ENCODE peak calls at places on chromosome 18, in six cellular contexts. One of them, this sample, is unnamed.

GRCh38 chr18:48947583-48947982 is 3.2 kb downstream of the SMAD7 start:
- DNase-seq in uterus: no peak
- DNase-seq in tibial nerve: no peak
- DNase-seq in foreskin fibroblast: no peak
- DNase-seq in kidney: peak
- DNase-seq in fibroblast of the aortic adventitia: no peak
- DNase-seq in this sample: peak

GRCh38 chr18:48813833-48814489 is 136.8 kb downstream of the SMAD7 start:
- DNase-seq in uterus: peak
- DNase-seq in tibial nerve: no peak
- DNase-seq in foreskin fibroblast: no peak
- DNase-seq in kidney: no peak
- DNase-seq in fibroblast of the aortic adventitia: peak
- DNase-seq in this sample: peak

GRCh38 chr18:22230403-22231042 is 61.1 kb downstream of the GATA6 start:
- DNase-seq in uterus: no peak
- DNase-seq in tibial nerve: no peak
- DNase-seq in foreskin fibroblast: no peak
- DNase-seq in kidney: no peak
- DNase-seq in fibroblast of the aortic adventitia: peak
- DNase-seq in this sample: peak

GRCh38 chr18:31329787-31330438 is 12.0 kb downstream of the DSG1 start:
- DNase-seq in uterus: no peak
- DNase-seq in tibial nerve: no peak
- DNase-seq in foreskin fibroblast: no peak
- DNase-seq in kidney: no peak
- DNase-seq in fibroblast of the aortic adventitia: no peak
- DNase-seq in this sample: no peak

GRCh38 chr18:5159080-5159479 is 38.0 kb downstream of the AKAIN1 start:
- DNase-seq in uterus: no peak
- DNase-seq in tibial nerve: no peak
- DNase-seq in foreskin fibroblast: no peak
- DNase-seq in kidney: no peak
- DNase-seq in fibroblast of the aortic adventitia: no peak
- DNase-seq in this sample: no peak

GRCh38 chr18:49655266-49656097 is 93.6 kb downstream of the LIPG start:
- DNase-seq in uterus: no peak
- DNase-seq in tibial nerve: no peak
- DNase-seq in foreskin fibroblast: no peak
- DNase-seq in kidney: peak
- DNase-seq in fibroblast of the aortic adventitia: no peak
- DNase-seq in this sample: no peak

GRCh38 chr18:13696961-13697360 is 29.4 kb downstream of the FAM210A start:
- DNase-seq in uterus: no peak
- DNase-seq in tibial nerve: no peak
- DNase-seq in foreskin fibroblast: no peak
- DNase-seq in kidney: no peak
- DNase-seq in fibroblast of the aortic adventitia: no peak
- DNase-seq in this sample: no peak

GRCh38 chr18:75276813-75277628 is 66.4 kb downstream of the TSHZ1 start:
- DNase-seq in uterus: no peak
- DNase-seq in tibial nerve: no peak
- DNase-seq in foreskin fibroblast: peak
- DNase-seq in kidney: no peak
- DNase-seq in fibroblast of the aortic adventitia: no peak
- DNase-seq in this sample: peak

GRCh38 chr18:2627821-2628276 is 27.7 kb upstream of the SMCHD1 start:
- DNase-seq in uterus: no peak
- DNase-seq in tibial nerve: no peak
- DNase-seq in foreskin fibroblast: peak
- DNase-seq in kidney: no peak
- DNase-seq in fibroblast of the aortic adventitia: no peak
- DNase-seq in this sample: no peak

GRCh38 chr18:11553098-11553940 is 56.1 kb upstream of the SLC35G4 start:
- DNase-seq in uterus: no peak
- DNase-seq in tibial nerve: no peak
- DNase-seq in foreskin fibroblast: peak
- DNase-seq in kidney: no peak
- DNase-seq in fibroblast of the aortic adventitia: peak
- DNase-seq in this sample: peak

GRCh38 chr18:3002766-3003165 is 10.2 kb downstream of the LPIN2 start:
- DNase-seq in uterus: no peak
- DNase-seq in tibial nerve: no peak
- DNase-seq in foreskin fibroblast: no peak
- DNase-seq in kidney: no peak
- DNase-seq in fibroblast of the aortic adventitia: no peak
- DNase-seq in this sample: peak

GRCh38 chr18:4130734-4131719 is 324.1 kb downstream of the DLGAP1 start:
- DNase-seq in uterus: no peak
- DNase-seq in tibial nerve: no peak
- DNase-seq in foreskin fibroblast: no peak
- DNase-seq in kidney: no peak
- DNase-seq in fibroblast of the aortic adventitia: no peak
- DNase-seq in this sample: no peak

GRCh38 chr18:8235916-8236315 is 373.3 kb upstream of the RAB12 start:
- DNase-seq in uterus: no peak
- DNase-seq in tibial nerve: no peak
- DNase-seq in foreskin fibroblast: no peak
- DNase-seq in kidney: no peak
- DNase-seq in fibroblast of the aortic adventitia: no peak
- DNase-seq in this sample: no peak

GRCh38 chr18:47658498-47658897 is 272.0 kb downstream of the SMAD2 start:
- DNase-seq in uterus: no peak
- DNase-seq in tibial nerve: no peak
- DNase-seq in foreskin fibroblast: no peak
- DNase-seq in kidney: no peak
- DNase-seq in fibroblast of the aortic adventitia: no peak
- DNase-seq in this sample: no peak

GRCh38 chr18:55328301-55328700 is 259.7 kb downstream of the TCF4 start:
- DNase-seq in uterus: no peak
- DNase-seq in tibial nerve: no peak
- DNase-seq in foreskin fibroblast: peak
- DNase-seq in kidney: no peak
- DNase-seq in fibroblast of the aortic adventitia: peak
- DNase-seq in this sample: no peak

GRCh38 chr18:12828116-12829051 is 55.7 kb downstream of the PTPN2 start:
- DNase-seq in uterus: no peak
- DNase-seq in tibial nerve: no peak
- DNase-seq in foreskin fibroblast: no peak
- DNase-seq in kidney: no peak
- DNase-seq in fibroblast of the aortic adventitia: no peak
- DNase-seq in this sample: peak

GRCh38 chr18:59068672-59069071 is 71.0 kb upstream of the SEC11C start:
- DNase-seq in uterus: no peak
- DNase-seq in tibial nerve: no peak
- DNase-seq in foreskin fibroblast: no peak
- DNase-seq in kidney: no peak
- DNase-seq in fibroblast of the aortic adventitia: no peak
- DNase-seq in this sample: no peak

GRCh38 chr18:44654555-44654954 is 26.1 kb upstream of the SETBP1 start:
- DNase-seq in uterus: no peak
- DNase-seq in tibial nerve: no peak
- DNase-seq in foreskin fibroblast: peak
- DNase-seq in kidney: no peak
- DNase-seq in fibroblast of the aortic adventitia: peak
- DNase-seq in this sample: peak

GRCh38 chr18:59993560-59993959 is 93.8 kb downstream of the PMAIP1 start:
- DNase-seq in uterus: no peak
- DNase-seq in tibial nerve: no peak
- DNase-seq in foreskin fibroblast: no peak
- DNase-seq in kidney: no peak
- DNase-seq in fibroblast of the aortic adventitia: no peak
- DNase-seq in this sample: no peak

GRCh38 chr18:79465392-79465991 is 69.8 kb downstream of the NFATC1 start:
- DNase-seq in uterus: no peak
- DNase-seq in tibial nerve: no peak
- DNase-seq in foreskin fibroblast: no peak
- DNase-seq in kidney: peak
- DNase-seq in fibroblast of the aortic adventitia: no peak
- DNase-seq in this sample: peak

GRCh38 chr18:11398625-11399024 is 210.8 kb upstream of the SLC35G4 start:
- DNase-seq in uterus: no peak
- DNase-seq in tibial nerve: no peak
- DNase-seq in foreskin fibroblast: peak
- DNase-seq in kidney: no peak
- DNase-seq in fibroblast of the aortic adventitia: no peak
- DNase-seq in this sample: no peak

GRCh38 chr18:21933931-21934765 is 193.6 kb downstream of the MIB1 start:
- DNase-seq in uterus: no peak
- DNase-seq in tibial nerve: no peak
- DNase-seq in foreskin fibroblast: no peak
- DNase-seq in kidney: no peak
- DNase-seq in fibroblast of the aortic adventitia: no peak
- DNase-seq in this sample: no peak

GRCh38 chr18:75582406-75582821 is 154.9 kb upstream of the SMIM21 start:
- DNase-seq in uterus: no peak
- DNase-seq in tibial nerve: no peak
- DNase-seq in foreskin fibroblast: no peak
- DNase-seq in kidney: no peak
- DNase-seq in fibroblast of the aortic adventitia: peak
- DNase-seq in this sample: no peak

GRCh38 chr18:8319798-8320477 is 289.3 kb upstream of the RAB12 start:
- DNase-seq in uterus: no peak
- DNase-seq in tibial nerve: no peak
- DNase-seq in foreskin fibroblast: peak
- DNase-seq in kidney: no peak
- DNase-seq in fibroblast of the aortic adventitia: peak
- DNase-seq in this sample: no peak

GRCh38 chr18:79569720-79570119 is 109.9 kb upstream of the CTDP1 start:
- DNase-seq in uterus: peak
- DNase-seq in tibial nerve: peak
- DNase-seq in foreskin fibroblast: no peak
- DNase-seq in kidney: peak
- DNase-seq in fibroblast of the aortic adventitia: no peak
- DNase-seq in this sample: no peak

GRCh38 chr18:23279931-23280330 is 144.6 kb downstream of the CABLES1 start:
- DNase-seq in uterus: no peak
- DNase-seq in tibial nerve: no peak
- DNase-seq in foreskin fibroblast: no peak
- DNase-seq in kidney: no peak
- DNase-seq in fibroblast of the aortic adventitia: no peak
- DNase-seq in this sample: no peak

GRCh38 chr18:23273443-23273966 is 138.2 kb downstream of the CABLES1 start:
- DNase-seq in uterus: no peak
- DNase-seq in tibial nerve: no peak
- DNase-seq in foreskin fibroblast: no peak
- DNase-seq in kidney: no peak
- DNase-seq in fibroblast of the aortic adventitia: no peak
- DNase-seq in this sample: no peak

GRCh38 chr18:23277399-23277798 is 142.1 kb downstream of the CABLES1 start:
- DNase-seq in uterus: no peak
- DNase-seq in tibial nerve: no peak
- DNase-seq in foreskin fibroblast: no peak
- DNase-seq in kidney: no peak
- DNase-seq in fibroblast of the aortic adventitia: peak
- DNase-seq in this sample: no peak

GRCh38 chr18:23274638-23275482 is 139.6 kb downstream of the CABLES1 start:
- DNase-seq in uterus: peak
- DNase-seq in tibial nerve: no peak
- DNase-seq in foreskin fibroblast: no peak
- DNase-seq in kidney: no peak
- DNase-seq in fibroblast of the aortic adventitia: no peak
- DNase-seq in this sample: peak

DNA sequence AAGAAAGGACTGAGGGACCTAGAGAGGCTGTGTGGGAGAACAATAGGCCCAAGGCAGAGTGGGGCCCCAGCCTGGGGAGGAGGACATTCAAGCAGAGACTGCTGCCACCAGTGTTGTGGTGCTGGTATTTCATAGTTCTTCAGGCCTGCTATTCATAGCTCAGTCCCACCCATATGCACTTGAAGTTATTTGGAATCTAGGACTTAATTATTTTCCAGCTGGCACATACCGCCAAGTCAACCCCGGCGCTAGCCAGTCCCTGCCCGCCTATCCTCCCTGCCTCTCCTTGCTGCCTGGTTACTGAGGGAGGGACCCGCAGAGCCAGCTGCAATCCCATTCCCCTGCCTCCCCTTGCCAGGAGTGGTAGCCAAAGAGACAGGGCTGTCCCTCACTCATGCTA is 141.2 kb downstream of the CABLES1 start:
- DNase-seq in uterus: no peak
- DNase-seq in tibial nerve: no peak
- DNase-seq in foreskin fibroblast: peak
- DNase-seq in kidney: no peak
- DNase-seq in fibroblast of the aortic adventitia: peak
- DNase-seq in this sample: no peak
- H3K4me3 ChIP-seq in uterus: no peak
- H3K4me3 ChIP-seq in tibial nerve: no peak
- H3K4me3 ChIP-seq in foreskin fibroblast: no peak
- H3K4me3 ChIP-seq in kidney: no peak
- H3K4me3 ChIP-seq in fibroblast of the aortic adventitia: no peak
- H3K4me3 ChIP-seq in this sample: no peak

DNA sequence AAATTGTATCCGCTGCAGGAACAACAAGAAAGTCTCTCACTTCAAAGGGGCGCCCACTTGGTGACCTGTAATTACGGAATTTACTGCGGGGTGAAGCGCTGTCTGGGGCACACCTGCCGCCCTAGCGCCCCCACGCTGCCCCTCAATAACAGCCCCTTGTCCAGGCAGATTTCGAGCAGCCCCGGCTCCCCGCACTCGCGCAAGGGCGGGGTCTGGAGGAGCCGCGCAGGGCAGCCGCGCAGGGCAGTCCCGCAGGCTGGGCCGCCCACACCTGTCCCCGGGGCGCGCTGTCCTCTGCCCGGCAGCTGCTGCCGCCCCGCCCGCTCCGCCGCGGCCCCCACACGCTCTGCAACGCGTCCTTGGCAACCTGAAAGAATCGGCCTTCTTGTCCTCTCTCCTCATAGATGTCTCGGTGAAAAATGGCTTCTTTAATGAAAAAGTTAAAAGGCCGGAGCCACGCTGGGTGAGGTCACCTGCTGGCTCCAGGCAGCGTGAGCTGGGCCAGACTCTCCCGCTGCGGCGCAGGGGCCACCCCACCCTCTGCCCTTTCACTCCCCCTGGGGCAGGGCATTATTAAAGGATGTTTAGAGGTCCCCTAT is 218.1 kb downstream of the VAPA start:
- DNase-seq in uterus: peak
- DNase-seq in tibial nerve: no peak
- DNase-seq in foreskin fibroblast: no peak
- DNase-seq in kidney: no peak
- DNase-seq in fibroblast of the aortic adventitia: no peak
- DNase-seq in this sample: no peak
- TF ChIP-seq CTCF in uterus: no peak
- TF ChIP-seq CTCF in tibial nerve: no peak
- TF ChIP-seq CTCF in foreskin fibroblast: no peak
- TF ChIP-seq CTCF in kidney: no peak
- TF ChIP-seq CTCF in fibroblast of the aortic adventitia: no peak
- TF ChIP-seq CTCF in this sample: no peak

GRCh38 chr18:50956116-50956515 is 11.7 kb upstream of the ELAC1 start:
- DNase-seq in uterus: no peak
- DNase-seq in tibial nerve: no peak
- DNase-seq in foreskin fibroblast: no peak
- DNase-seq in kidney: no peak
- DNase-seq in fibroblast of the aortic adventitia: no peak
- DNase-seq in this sample: no peak

GRCh38 chr18:50961974-50962373 is 5.9 kb upstream of the ELAC1 start:
- DNase-seq in uterus: no peak
- DNase-seq in tibial nerve: no peak
- DNase-seq in foreskin fibroblast: no peak
- DNase-seq in kidney: no peak
- DNase-seq in fibroblast of the aortic adventitia: no peak
- DNase-seq in this sample: no peak
- H3K4me3 ChIP-seq in uterus: no peak
- H3K4me3 ChIP-seq in tibial nerve: no peak
- H3K4me3 ChIP-seq in foreskin fibroblast: no peak
- H3K4me3 ChIP-seq in kidney: no peak
- H3K4me3 ChIP-seq in fibroblast of the aortic adventitia: no peak
- H3K4me3 ChIP-seq in this sample: no peak

GRCh38 chr18:61995547-61996062 is 102.8 kb upstream of the RNF152 start:
- DNase-seq in uterus: no peak
- DNase-seq in tibial nerve: no peak
- DNase-seq in foreskin fibroblast: no peak
- DNase-seq in kidney: no peak
- DNase-seq in fibroblast of the aortic adventitia: no peak
- DNase-seq in this sample: no peak
- TF ChIP-seq CTCF in uterus: no peak
- TF ChIP-seq CTCF in tibial nerve: no peak
- TF ChIP-seq CTCF in foreskin fibroblast: no peak
- TF ChIP-seq CTCF in kidney: no peak
- TF ChIP-seq CTCF in fibroblast of the aortic adventitia: no peak
- TF ChIP-seq CTCF in this sample: no peak